ENCODE peak calls at places on chromosomes 13 and 19, in ten cellular contexts. One of them, this sample, is unnamed.

GRCh38 chr13:25232937-25233515 is 54.3 kb downstream of the MTMR6 start:
- DNase-seq in heart left ventricle: no peak
- DNase-seq in suprapubic skin: no peak
- DNase-seq in NCI-H1436 treated with DMSO at 0.1 percent for 48 hours: no peak
- DNase-seq in activated gamma-delta T cell treated with Interleukin-2 at 50 U/mL for 16 hours: no peak
- DNase-seq in non-pigmented ciliary epithelial cell: no peak
- DNase-seq in progenitor cell of endocrine pancreas: no peak
- DNase-seq in aorta: no peak
- DNase-seq in activated T-cell treated with anti-CD3 and anti-CD28 coated beads, Interleukin-2, amount 50 U/mL, for 72 hours: no peak
- DNase-seq in omental fat pad: no peak
- DNase-seq in this sample: no peak

GRCh38 chr13:21668665-21669599 is 1.9 kb upstream of the FGF9 start:
- DNase-seq in heart left ventricle: no peak
- DNase-seq in suprapubic skin: no peak
- DNase-seq in NCI-H1436 treated with DMSO at 0.1 percent for 48 hours: no peak
- DNase-seq in activated gamma-delta T cell treated with Interleukin-2 at 50 U/mL for 16 hours: peak; percentile 50
- DNase-seq in non-pigmented ciliary epithelial cell: no peak
- DNase-seq in progenitor cell of endocrine pancreas: peak; percentile 31
- DNase-seq in aorta: no peak
- DNase-seq in activated T-cell treated with anti-CD3 and anti-CD28 coated beads, Interleukin-2, amount 50 U/mL, for 72 hours: peak; percentile 50
- DNase-seq in omental fat pad: no peak
- DNase-seq in this sample: no peak

GRCh38 chr13:47112205-47112896 is 215.5 kb upstream of the HTR2A start:
- DNase-seq in heart left ventricle: no peak
- DNase-seq in suprapubic skin: no peak
- DNase-seq in NCI-H1436 treated with DMSO at 0.1 percent for 48 hours: no peak
- DNase-seq in activated gamma-delta T cell treated with Interleukin-2 at 50 U/mL for 16 hours: no peak
- DNase-seq in non-pigmented ciliary epithelial cell: no peak
- DNase-seq in progenitor cell of endocrine pancreas: no peak
- DNase-seq in aorta: no peak
- DNase-seq in activated T-cell treated with anti-CD3 and anti-CD28 coated beads, Interleukin-2, amount 50 U/mL, for 72 hours: no peak
- DNase-seq in omental fat pad: no peak
- DNase-seq in this sample: no peak

GRCh38 chr13:25046985-25047660 is 48.8 kb upstream of the PABPC3 start:
- DNase-seq in heart left ventricle: no peak
- DNase-seq in suprapubic skin: no peak
- DNase-seq in NCI-H1436 treated with DMSO at 0.1 percent for 48 hours: no peak
- DNase-seq in activated gamma-delta T cell treated with Interleukin-2 at 50 U/mL for 16 hours: no peak
- DNase-seq in non-pigmented ciliary epithelial cell: no peak
- DNase-seq in progenitor cell of endocrine pancreas: peak; percentile 20
- DNase-seq in aorta: no peak
- DNase-seq in activated T-cell treated with anti-CD3 and anti-CD28 coated beads, Interleukin-2, amount 50 U/mL, for 72 hours: no peak
- DNase-seq in omental fat pad: no peak
- DNase-seq in this sample: no peak

GRCh38 chr19:1235625-1236538 is 1.9 kb downstream of the CBARP start:
- DNase-seq in heart left ventricle: no peak
- DNase-seq in suprapubic skin: no peak
- DNase-seq in NCI-H1436 treated with DMSO at 0.1 percent for 48 hours: no peak
- DNase-seq in activated gamma-delta T cell treated with Interleukin-2 at 50 U/mL for 16 hours: no peak
- DNase-seq in non-pigmented ciliary epithelial cell: no peak
- DNase-seq in progenitor cell of endocrine pancreas: no peak
- DNase-seq in aorta: no peak
- DNase-seq in activated T-cell treated with anti-CD3 and anti-CD28 coated beads, Interleukin-2, amount 50 U/mL, for 72 hours: no peak
- DNase-seq in omental fat pad: no peak
- DNase-seq in this sample: no peak

GRCh38 chr13:72403396-72404010 is 323.9 kb downstream of the MZT1 start:
- DNase-seq in heart left ventricle: no peak
- DNase-seq in suprapubic skin: no peak
- DNase-seq in NCI-H1436 treated with DMSO at 0.1 percent for 48 hours: no peak
- DNase-seq in activated gamma-delta T cell treated with Interleukin-2 at 50 U/mL for 16 hours: no peak
- DNase-seq in non-pigmented ciliary epithelial cell: no peak
- DNase-seq in progenitor cell of endocrine pancreas: no peak
- DNase-seq in aorta: no peak
- DNase-seq in activated T-cell treated with anti-CD3 and anti-CD28 coated beads, Interleukin-2, amount 50 U/mL, for 72 hours: no peak
- DNase-seq in omental fat pad: no peak
- DNase-seq in this sample: no peak

GRCh38 chr19:2044709-2045500 is 6.1 kb downstream of the MKNK2 start:
- DNase-seq in heart left ventricle: no peak
- DNase-seq in suprapubic skin: peak; percentile 77
- DNase-seq in NCI-H1436 treated with DMSO at 0.1 percent for 48 hours: no peak
- DNase-seq in activated gamma-delta T cell treated with Interleukin-2 at 50 U/mL for 16 hours: no peak
- DNase-seq in non-pigmented ciliary epithelial cell: no peak
- DNase-seq in progenitor cell of endocrine pancreas: no peak
- DNase-seq in aorta: no peak
- DNase-seq in activated T-cell treated with anti-CD3 and anti-CD28 coated beads, Interleukin-2, amount 50 U/mL, for 72 hours: no peak
- DNase-seq in omental fat pad: no peak
- DNase-seq in this sample: no peak

GRCh38 chr13:61795580-61795979 is 379.9 kb upstream of the PCDH20 start:
- DNase-seq in heart left ventricle: no peak
- DNase-seq in suprapubic skin: no peak
- DNase-seq in NCI-H1436 treated with DMSO at 0.1 percent for 48 hours: no peak
- DNase-seq in activated gamma-delta T cell treated with Interleukin-2 at 50 U/mL for 16 hours: no peak
- DNase-seq in non-pigmented ciliary epithelial cell: no peak
- DNase-seq in progenitor cell of endocrine pancreas: no peak
- DNase-seq in aorta: no peak
- DNase-seq in activated T-cell treated with anti-CD3 and anti-CD28 coated beads, Interleukin-2, amount 50 U/mL, for 72 hours: no peak
- DNase-seq in omental fat pad: no peak
- DNase-seq in this sample: no peak

GRCh38 chr19:47786566-47786965 is 8.1 kb downstream of the SELENOW start:
- DNase-seq in heart left ventricle: no peak
- DNase-seq in suprapubic skin: no peak
- DNase-seq in NCI-H1436 treated with DMSO at 0.1 percent for 48 hours: no peak
- DNase-seq in activated gamma-delta T cell treated with Interleukin-2 at 50 U/mL for 16 hours: no peak
- DNase-seq in non-pigmented ciliary epithelial cell: no peak
- DNase-seq in progenitor cell of endocrine pancreas: no peak
- DNase-seq in aorta: no peak
- DNase-seq in activated T-cell treated with anti-CD3 and anti-CD28 coated beads, Interleukin-2, amount 50 U/mL, for 72 hours: no peak
- DNase-seq in omental fat pad: no peak
- DNase-seq in this sample: no peak

GRCh38 chr19:10118960-10119359 is 739 bp downstream of the EIF3G start:
- DNase-seq in heart left ventricle: no peak
- DNase-seq in suprapubic skin: no peak
- DNase-seq in NCI-H1436 treated with DMSO at 0.1 percent for 48 hours: no peak
- DNase-seq in activated gamma-delta T cell treated with Interleukin-2 at 50 U/mL for 16 hours: no peak
- DNase-seq in non-pigmented ciliary epithelial cell: no peak
- DNase-seq in progenitor cell of endocrine pancreas: no peak
- DNase-seq in aorta: no peak
- DNase-seq in activated T-cell treated with anti-CD3 and anti-CD28 coated beads, Interleukin-2, amount 50 U/mL, for 72 hours: no peak
- DNase-seq in omental fat pad: no peak
- DNase-seq in this sample: no peak

GRCh38 chr19:17748884-17749638 is 2.2 kb upstream of the FCHO1 start:
- DNase-seq in heart left ventricle: no peak
- DNase-seq in suprapubic skin: no peak
- DNase-seq in NCI-H1436 treated with DMSO at 0.1 percent for 48 hours: no peak
- DNase-seq in activated gamma-delta T cell treated with Interleukin-2 at 50 U/mL for 16 hours: no peak
- DNase-seq in non-pigmented ciliary epithelial cell: no peak
- DNase-seq in progenitor cell of endocrine pancreas: no peak
- DNase-seq in aorta: no peak
- DNase-seq in activated T-cell treated with anti-CD3 and anti-CD28 coated beads, Interleukin-2, amount 50 U/mL, for 72 hours: no peak
- DNase-seq in omental fat pad: no peak
- DNase-seq in this sample: no peak

GRCh38 chr13:28474491-28475134 is 20.3 kb downstream of the FLT1 start:
- DNase-seq in heart left ventricle: no peak
- DNase-seq in suprapubic skin: no peak
- DNase-seq in NCI-H1436 treated with DMSO at 0.1 percent for 48 hours: no peak
- DNase-seq in activated gamma-delta T cell treated with Interleukin-2 at 50 U/mL for 16 hours: no peak
- DNase-seq in non-pigmented ciliary epithelial cell: no peak
- DNase-seq in progenitor cell of endocrine pancreas: no peak
- DNase-seq in aorta: no peak
- DNase-seq in activated T-cell treated with anti-CD3 and anti-CD28 coated beads, Interleukin-2, amount 50 U/mL, for 72 hours: no peak
- DNase-seq in omental fat pad: no peak
- DNase-seq in this sample: no peak

GRCh38 chr19:9818175-9818733 is 625 bp downstream of the FBXL12 start:
- DNase-seq in heart left ventricle: no peak
- DNase-seq in suprapubic skin: no peak
- DNase-seq in NCI-H1436 treated with DMSO at 0.1 percent for 48 hours: no peak
- DNase-seq in activated gamma-delta T cell treated with Interleukin-2 at 50 U/mL for 16 hours: no peak
- DNase-seq in non-pigmented ciliary epithelial cell: no peak
- DNase-seq in progenitor cell of endocrine pancreas: no peak
- DNase-seq in aorta: no peak
- DNase-seq in activated T-cell treated with anti-CD3 and anti-CD28 coated beads, Interleukin-2, amount 50 U/mL, for 72 hours: no peak
- DNase-seq in omental fat pad: no peak
- DNase-seq in this sample: no peak

GRCh38 chr19:52923782-52924593 is 760 bp upstream of the ZNF888 start:
- DNase-seq in heart left ventricle: peak; percentile 69
- DNase-seq in suprapubic skin: no peak
- DNase-seq in NCI-H1436 treated with DMSO at 0.1 percent for 48 hours: no peak
- DNase-seq in activated gamma-delta T cell treated with Interleukin-2 at 50 U/mL for 16 hours: no peak
- DNase-seq in non-pigmented ciliary epithelial cell: no peak
- DNase-seq in progenitor cell of endocrine pancreas: no peak
- DNase-seq in aorta: peak; percentile 84
- DNase-seq in activated T-cell treated with anti-CD3 and anti-CD28 coated beads, Interleukin-2, amount 50 U/mL, for 72 hours: no peak
- DNase-seq in omental fat pad: no peak
- DNase-seq in this sample: no peak

GRCh38 chr19:41755328-41755913 is at the start of gene CEACAM6:
- DNase-seq in heart left ventricle: no peak
- DNase-seq in suprapubic skin: no peak
- DNase-seq in NCI-H1436 treated with DMSO at 0.1 percent for 48 hours: no peak
- DNase-seq in activated gamma-delta T cell treated with Interleukin-2 at 50 U/mL for 16 hours: no peak
- DNase-seq in non-pigmented ciliary epithelial cell: no peak
- DNase-seq in progenitor cell of endocrine pancreas: no peak
- DNase-seq in aorta: no peak
- DNase-seq in activated T-cell treated with anti-CD3 and anti-CD28 coated beads, Interleukin-2, amount 50 U/mL, for 72 hours: no peak
- DNase-seq in omental fat pad: no peak
- DNase-seq in this sample: no peak

GRCh38 chr13:40485611-40486517 is 180.6 kb downstream of the FOXO1 start:
- DNase-seq in heart left ventricle: no peak
- DNase-seq in suprapubic skin: no peak
- DNase-seq in NCI-H1436 treated with DMSO at 0.1 percent for 48 hours: no peak
- DNase-seq in activated gamma-delta T cell treated with Interleukin-2 at 50 U/mL for 16 hours: peak; percentile 69
- DNase-seq in non-pigmented ciliary epithelial cell: no peak
- DNase-seq in progenitor cell of endocrine pancreas: no peak
- DNase-seq in aorta: no peak
- DNase-seq in activated T-cell treated with anti-CD3 and anti-CD28 coated beads, Interleukin-2, amount 50 U/mL, for 72 hours: peak; percentile 69
- DNase-seq in omental fat pad: no peak
- DNase-seq in this sample: no peak

GRCh38 chr13:106524108-106524507 is 11.4 kb downstream of the EFNB2 start:
- DNase-seq in heart left ventricle: no peak
- DNase-seq in suprapubic skin: no peak
- DNase-seq in NCI-H1436 treated with DMSO at 0.1 percent for 48 hours: no peak
- DNase-seq in activated gamma-delta T cell treated with Interleukin-2 at 50 U/mL for 16 hours: no peak
- DNase-seq in non-pigmented ciliary epithelial cell: no peak
- DNase-seq in progenitor cell of endocrine pancreas: no peak
- DNase-seq in aorta: no peak
- DNase-seq in activated T-cell treated with anti-CD3 and anti-CD28 coated beads, Interleukin-2, amount 50 U/mL, for 72 hours: no peak
- DNase-seq in omental fat pad: no peak
- DNase-seq in this sample: no peak

GRCh38 chr13:25406377-25406776 is 34.6 kb downstream of the ATP8A2 start:
- DNase-seq in heart left ventricle: no peak
- DNase-seq in suprapubic skin: no peak
- DNase-seq in NCI-H1436 treated with DMSO at 0.1 percent for 48 hours: no peak
- DNase-seq in activated gamma-delta T cell treated with Interleukin-2 at 50 U/mL for 16 hours: no peak
- DNase-seq in non-pigmented ciliary epithelial cell: no peak
- DNase-seq in progenitor cell of endocrine pancreas: no peak
- DNase-seq in aorta: no peak
- DNase-seq in activated T-cell treated with anti-CD3 and anti-CD28 coated beads, Interleukin-2, amount 50 U/mL, for 72 hours: no peak
- DNase-seq in omental fat pad: no peak
- DNase-seq in this sample: no peak

GRCh38 chr19:49272204-49272603 is 52.8 kb downstream of the SLC6A16 start:
- DNase-seq in heart left ventricle: no peak
- DNase-seq in suprapubic skin: no peak
- DNase-seq in NCI-H1436 treated with DMSO at 0.1 percent for 48 hours: no peak
- DNase-seq in activated gamma-delta T cell treated with Interleukin-2 at 50 U/mL for 16 hours: no peak
- DNase-seq in non-pigmented ciliary epithelial cell: peak; percentile 55
- DNase-seq in progenitor cell of endocrine pancreas: no peak
- DNase-seq in aorta: no peak
- DNase-seq in activated T-cell treated with anti-CD3 and anti-CD28 coated beads, Interleukin-2, amount 50 U/mL, for 72 hours: no peak
- DNase-seq in omental fat pad: no peak
- DNase-seq in this sample: peak; percentile 11

GRCh38 chr19:51690359-51691121 is 2.6 kb upstream of the SPACA6 start:
- DNase-seq in heart left ventricle: peak; percentile 80
- DNase-seq in suprapubic skin: no peak
- DNase-seq in NCI-H1436 treated with DMSO at 0.1 percent for 48 hours: peak; percentile 43
- DNase-seq in activated gamma-delta T cell treated with Interleukin-2 at 50 U/mL for 16 hours: peak; percentile 39
- DNase-seq in non-pigmented ciliary epithelial cell: no peak
- DNase-seq in progenitor cell of endocrine pancreas: peak; percentile 40
- DNase-seq in aorta: peak; percentile 90
- DNase-seq in activated T-cell treated with anti-CD3 and anti-CD28 coated beads, Interleukin-2, amount 50 U/mL, for 72 hours: peak; percentile 83
- DNase-seq in omental fat pad: no peak
- DNase-seq in this sample: no peak

GRCh38 chr13:102768914-102769313 is 4.7 kb downstream of the TEX30 start:
- DNase-seq in heart left ventricle: no peak
- DNase-seq in suprapubic skin: no peak
- DNase-seq in NCI-H1436 treated with DMSO at 0.1 percent for 48 hours: no peak
- DNase-seq in activated gamma-delta T cell treated with Interleukin-2 at 50 U/mL for 16 hours: no peak
- DNase-seq in non-pigmented ciliary epithelial cell: no peak
- DNase-seq in progenitor cell of endocrine pancreas: no peak
- DNase-seq in aorta: no peak
- DNase-seq in activated T-cell treated with anti-CD3 and anti-CD28 coated beads, Interleukin-2, amount 50 U/mL, for 72 hours: no peak
- DNase-seq in omental fat pad: no peak
- DNase-seq in this sample: no peak

GRCh38 chr13:94417294-94417693 is 62.2 kb downstream of the DCT start:
- DNase-seq in heart left ventricle: no peak
- DNase-seq in suprapubic skin: no peak
- DNase-seq in NCI-H1436 treated with DMSO at 0.1 percent for 48 hours: no peak
- DNase-seq in activated gamma-delta T cell treated with Interleukin-2 at 50 U/mL for 16 hours: no peak
- DNase-seq in non-pigmented ciliary epithelial cell: no peak
- DNase-seq in progenitor cell of endocrine pancreas: no peak
- DNase-seq in aorta: no peak
- DNase-seq in activated T-cell treated with anti-CD3 and anti-CD28 coated beads, Interleukin-2, amount 50 U/mL, for 72 hours: no peak
- DNase-seq in omental fat pad: no peak
- DNase-seq in this sample: no peak

GRCh38 chr19:17505218-17505617 is 6.2 kb upstream of the PGLS start:
- DNase-seq in heart left ventricle: no peak
- DNase-seq in suprapubic skin: no peak
- DNase-seq in NCI-H1436 treated with DMSO at 0.1 percent for 48 hours: no peak
- DNase-seq in activated gamma-delta T cell treated with Interleukin-2 at 50 U/mL for 16 hours: no peak
- DNase-seq in non-pigmented ciliary epithelial cell: no peak
- DNase-seq in progenitor cell of endocrine pancreas: no peak
- DNase-seq in aorta: no peak
- DNase-seq in activated T-cell treated with anti-CD3 and anti-CD28 coated beads, Interleukin-2, amount 50 U/mL, for 72 hours: no peak
- DNase-seq in omental fat pad: no peak
- DNase-seq in this sample: no peak